ENCODE peak calls at places on chromosome 22, in four cellular contexts. A, H, K and T are unnamed samples.

GRCh38 chr22:19179472-19180048 is 1.0 kb upstream of the SLC25A1 start:
- DNase-seq in A (peak), H (peak), K (no peak), T (peak)

GRCh38 chr22:35467788-35468187 is 67.8 kb downstream of the MCM5 start:
- DNase-seq in A (no peak), H (no peak), K (no peak), T (peak)

GRCh38 chr22:38221908-38222796 is 20.4 kb downstream of the MAFF start:
- DNase-seq in A (no peak), H (no peak), K (no peak), T (no peak)

GRCh38 chr22:36136475-36136874 is 24.1 kb downstream of the APOL3 start:
- DNase-seq in A (no peak), H (no peak), K (no peak), T (peak)

GRCh38 chr22:19244600-19245352 is 46.7 kb downstream of the CLTCL1 start:
- DNase-seq in A (no peak), H (no peak), K (no peak), T (no peak)

GRCh38 chr22:44259366-44260215 is 53.2 kb downstream of the SHISAL1 start:
- DNase-seq in A (no peak), H (no peak), K (no peak), T (no peak)

GRCh38 chr22:35631597-35631996 is 14.5 kb upstream of the MB start:
- DNase-seq in A (no peak), H (peak), K (peak), T (peak)

GRCh38 chr22:39185601-39186012 is 33.1 kb upstream of the CBX7 start:
- DNase-seq in A (no peak), H (no peak), K (no peak), T (peak)

GRCh38 chr22:45006101-45006872 is 3.5 kb downstream of the PHF21B start:
- DNase-seq in A (no peak), H (no peak), K (no peak), T (peak)

GRCh38 chr22:23773247-23774113 is 831 bp downstream of the MMP11 start:
- DNase-seq in A (no peak), H (no peak), K (no peak), T (no peak)

GRCh38 chr22:17910561-17911311 is 113.6 kb downstream of the MICAL3 start:
- DNase-seq in A (no peak), H (no peak), K (no peak), T (peak)

GRCh38 chr22:50260801-50261614 is 475 bp downstream of the MAPK12 start:
- DNase-seq in A (no peak), H (peak), K (no peak), T (peak)

GRCh38 chr22:49918911-49919881 is 762 bp downstream of the CRELD2 start:
- DNase-seq in A (no peak), H (no peak), K (peak), T (no peak)

GRCh38 chr22:44344407-44344806 is 31.7 kb upstream of the SHISAL1 start:
- DNase-seq in A (no peak), H (no peak), K (no peak), T (no peak)

GRCh38 chr22:49791682-49792081 is 36.0 kb downstream of the BRD1 start:
- DNase-seq in A (no peak), H (no peak), K (no peak), T (no peak)

GRCh38 chr22:40216041-40216756 is 38.5 kb downstream of the TNRC6B start:
- DNase-seq in A (no peak), H (no peak), K (no peak), T (no peak)

GRCh38 chr22:40076702-40077645 is 82.2 kb downstream of the FAM83F start:
- DNase-seq in A (no peak), H (no peak), K (no peak), T (peak)

GRCh38 chr22:50012201-50013181 is at the start of gene IL17REL:
- DNase-seq in A (no peak), H (peak), K (no peak), T (no peak)

GRCh38 chr22:36144886-36145541 is 15.5 kb downstream of the APOL3 start:
- DNase-seq in A (peak), H (peak), K (no peak), T (peak)

GRCh38 chr22:21697866-21698265 is 32.1 kb downstream of the PPIL2 start:
- DNase-seq in A (no peak), H (no peak), K (no peak), T (no peak)

DNA sequence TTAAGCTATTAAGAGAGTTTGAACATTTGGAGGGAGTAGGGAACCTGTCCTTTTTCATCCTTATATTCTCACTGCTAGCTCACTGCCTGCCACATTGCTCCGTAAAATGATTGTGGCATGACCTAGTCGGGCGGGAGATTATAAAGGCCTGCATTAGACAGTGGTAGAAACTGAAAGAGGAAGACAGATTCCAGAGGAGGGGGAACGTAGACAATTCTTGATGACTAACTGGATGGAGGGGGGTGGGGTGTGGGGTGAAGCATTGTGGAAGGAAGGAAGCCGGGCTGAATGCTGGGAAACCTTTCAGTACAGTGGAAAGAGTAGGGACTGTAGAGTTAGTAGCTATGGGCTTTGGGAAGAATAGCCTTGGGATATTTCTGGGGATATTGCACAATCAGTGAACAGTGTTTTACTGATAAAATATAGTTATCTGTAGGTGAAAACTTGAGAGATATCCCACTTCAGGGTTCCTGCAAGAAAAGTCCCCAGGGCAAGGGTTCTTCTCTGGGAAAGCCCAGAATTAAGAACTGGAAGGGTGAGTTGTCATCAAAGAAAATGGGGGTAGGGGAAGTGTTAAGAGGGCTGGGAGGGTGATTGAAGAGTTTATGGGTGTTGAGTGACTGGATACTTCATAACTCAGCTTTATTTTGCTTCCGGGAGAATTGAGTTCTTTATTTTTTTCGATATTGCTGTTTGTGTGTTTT is 2.1 kb downstream of the MED15 start:
- DNase-seq in A (no peak), H (peak), K (peak), T (peak)
- TF ChIP-seq CTCF in A (no peak), H (no peak), K (no peak), T (no peak)

DNA sequence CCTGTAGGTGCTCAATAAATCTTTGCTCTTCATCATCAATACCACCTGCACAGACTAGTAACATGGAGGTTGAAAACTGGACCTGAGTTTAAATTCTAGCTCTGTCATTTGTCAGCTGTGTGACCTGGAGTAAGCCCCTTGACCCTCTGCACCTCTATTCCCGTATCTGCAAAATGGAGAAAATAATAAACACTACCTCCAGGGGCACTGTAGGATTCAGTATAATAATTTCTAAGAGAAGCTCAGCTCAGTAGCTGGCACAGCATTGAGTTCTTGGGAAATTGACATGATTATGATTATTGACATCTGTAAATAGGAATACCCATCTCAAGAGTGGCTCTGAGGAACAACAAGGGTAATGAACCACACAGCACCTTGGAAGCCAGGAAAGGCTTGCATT is 78.4 kb downstream of the MN1 start:
- DNase-seq in A (no peak), H (no peak), K (no peak), T (no peak)
- TF ChIP-seq CTCF in A (no peak), H (peak), K (peak), T (peak)

GRCh38 chr22:41535244-41535643 is 9.0 kb downstream of the POLR3H start:
- DNase-seq in A (no peak), H (no peak), K (no peak), T (no peak)
- TF ChIP-seq CTCF in A (peak), H (no peak), K (no peak), T (no peak)

GRCh38 chr22:46116491-46116958 is 33.8 kb upstream of the PPARA start:
- DNase-seq in A (peak), H (peak), K (peak), T (peak)
- TF ChIP-seq CTCF in A (peak), H (peak), K (peak), T (peak)